ENCODE peak calls at places on chromosomes 2 and 18, in seven cellular contexts. E, B, F, V, S, D and I are unnamed samples.

GRCh38 chr18:52435301-52435700 is 95.3 kb downstream of the DCC start:
- DNase-seq in E (no peak), B (no peak), S (no peak), D (peak), F (no peak), V (no peak), I (no peak)

GRCh38 chr18:49464718-49465598 is 4.5 kb upstream of the DYM start:
- DNase-seq in B (no peak), V (no peak), S (no peak), E (no peak), F (no peak), D (peak), I (no peak)

GRCh38 chr2:149152597-149152996 is 114.1 kb downstream of the LYPD6B start:
- DNase-seq in E (no peak), S (no peak), V (no peak), F (no peak), D (no peak), B (no peak), I (no peak)

GRCh38 chr2:26130763-26131162 is 42.1 kb upstream of the GAREM2 start:
- DNase-seq in B (no peak), V (no peak), D (no peak), S (no peak), E (no peak), F (no peak), I (no peak)

GRCh38 chr18:44507729-44508325 is 172.9 kb upstream of the SETBP1 start:
- DNase-seq in E (peak), S (no peak), F (peak), B (peak), D (no peak), V (no peak), I (peak)

GRCh38 chr18:49185636-49186035 is 234.9 kb upstream of the SMAD7 start:
- DNase-seq in D (no peak), F (no peak), E (no peak), V (no peak), B (no peak), S (no peak), I (no peak)

GRCh38 chr18:70998490-70998889 is 709.6 kb downstream of the SOCS6 start:
- DNase-seq in B (no peak), V (no peak), S (peak), D (no peak), E (no peak), F (no peak), I (no peak)

GRCh38 chr2:227472265-227473018 is 486 bp downstream of the AGFG1 start:
- DNase-seq in V (no peak), B (peak), S (no peak), D (peak), E (no peak), F (peak), I (no peak)

GRCh38 chr2:38517284-38517683 is 85.4 kb downstream of the HNRNPLL start:
- DNase-seq in D (no peak), E (no peak), F (no peak), B (no peak), V (no peak), S (no peak), I (no peak)

GRCh38 chr2:112850588-112850987 is 14.0 kb upstream of the IL1B start:
- DNase-seq in V (no peak), E (no peak), B (no peak), F (no peak), S (no peak), D (no peak), I (no peak)

GRCh38 chr2:241271641-241272297 is 43.7 kb downstream of the HDLBP start:
- DNase-seq in E (peak), V (peak), F (peak), B (peak), S (peak), D (peak), I (peak)

GRCh38 chr2:40642261-40642660 is 190.4 kb upstream of the SLC8A1 start:
- DNase-seq in S (no peak), B (no peak), E (no peak), F (no peak), D (no peak), V (no peak), I (no peak)

GRCh38 chr2:163157891-163158511 is 319.4 kb upstream of the KCNH7 start:
- DNase-seq in S (peak), B (no peak), D (no peak), F (no peak), E (no peak), V (no peak), I (no peak)

GRCh38 chr2:51256736-51257135 is 224.8 kb upstream of the NRXN1 start:
- DNase-seq in B (no peak), F (no peak), S (no peak), V (no peak), E (no peak), D (no peak), I (no peak)

GRCh38 chr2:227781841-227782240 is 31.8 kb upstream of the CCL20 start:
- DNase-seq in E (no peak), B (no peak), D (no peak), F (no peak), V (no peak), S (no peak), I (no peak)

GRCh38 chr2:30245364-30245763 is 14.0 kb downstream of the LBH start:
- DNase-seq in V (no peak), D (no peak), E (no peak), F (no peak), S (no peak), B (no peak), I (no peak)

GRCh38 chr2:100584811-100585210 is 22.0 kb downstream of the PDCL3 start:
- DNase-seq in V (no peak), F (no peak), S (no peak), D (no peak), E (no peak), B (no peak), I (no peak)

GRCh38 chr2:120543899-120544298 is 191.8 kb upstream of the GLI2 start:
- DNase-seq in D (no peak), S (no peak), E (no peak), V (no peak), F (no peak), B (no peak), I (no peak)

GRCh38 chr2:11133936-11134320 is 21.3 kb upstream of the SLC66A3 start:
- DNase-seq in D (no peak), V (no peak), E (no peak), B (no peak), F (no peak), S (no peak), I (no peak)

GRCh38 chr18:59517446-59518171 is 158.5 kb upstream of the LMAN1 start:
- DNase-seq in E (no peak), S (no peak), D (peak), F (no peak), V (no peak), B (no peak), I (no peak)

GRCh38 chr18:36504928-36505327 is 207.4 kb downstream of the FHOD3 start:
- DNase-seq in B (no peak), E (no peak), D (no peak), S (no peak), F (no peak), V (no peak), I (no peak)

GRCh38 chr2:650343-651310 is 26.6 kb downstream of the TMEM18 start:
- DNase-seq in B (no peak), E (no peak), V (no peak), F (no peak), S (no peak), D (peak), I (no peak)

GRCh38 chr2:56444339-56444738 is 260.5 kb downstream of the CCDC85A start:
- DNase-seq in D (no peak), E (no peak), S (peak), B (no peak), V (no peak), F (no peak), I (no peak)

GRCh38 chr2:64978514-64979268 is 10.5 kb upstream of the SLC1A4 start:
- DNase-seq in E (no peak), V (no peak), F (no peak), D (no peak), S (no peak), B (no peak), I (no peak)

GRCh38 chr18:37289423-37289822 is 276.2 kb downstream of the CELF4 start:
- DNase-seq in B (no peak), E (no peak), V (no peak), D (no peak), F (no peak), S (no peak), I (no peak)

GRCh38 chr2:231613655-231614558 is 21.2 kb downstream of the TEX44 start:
- DNase-seq in D (peak), S (peak), B (peak), E (peak), V (peak), F (peak), I (peak)

GRCh38 chr2:30359644-30360167 is 87.3 kb upstream of the LCLAT1 start:
- DNase-seq in D (no peak), B (no peak), S (no peak), V (no peak), E (no peak), F (peak), I (no peak)

GRCh38 chr2:234771985-234772774 is 179.6 kb upstream of the SH3BP4 start:
- DNase-seq in B (no peak), E (no peak), V (no peak), S (no peak), D (no peak), F (no peak), I (no peak)

GRCh38 chr18:24502621-24503020 is 42.2 kb downstream of the HRH4 start:
- DNase-seq in E (no peak), V (no peak), S (no peak), D (no peak), F (no peak), B (no peak), I (no peak)

GRCh38 chr2:14700753-14701152 is 68.2 kb downstream of the LRATD1 start:
- DNase-seq in D (no peak), V (no peak), S (no peak), F (no peak), E (no peak), B (no peak), I (no peak)

GRCh38 chr18:51503351-51503750 is 305.9 kb upstream of the MEX3C start:
- DNase-seq in E (no peak), V (no peak), B (no peak), F (no peak), S (no peak), D (no peak), I (no peak)

GRCh38 chr2:106038598-106039375 is 155.3 kb downstream of the UXS1 start:
- DNase-seq in E (peak), D (no peak), F (no peak), B (peak), S (no peak), V (no peak), I (no peak)

GRCh38 chr2:192286093-192286701 is 91.5 kb upstream of the TMEFF2 start:
- DNase-seq in D (no peak), F (no peak), E (peak), V (no peak), B (no peak), S (peak), I (no peak)

GRCh38 chr2:237737196-237737865 is 61.2 kb upstream of the RBM44 start:
- DNase-seq in E (no peak), B (no peak), F (no peak), V (no peak), S (no peak), D (no peak), I (no peak)